ENCODE peak calls at places on chromosomes 1 and 21, in six cellular contexts. R is thoracic aorta, E is left lung, T is tibial artery, K is cardiac fibroblast, Q is Calu3. I is an unnamed sample.

GRCh38 chr1:43766086-43766784 is 58.9 kb downstream of the ST3GAL3 start:
- DNase-seq in R (no peak), E (peak; percentile 36), T (no peak), K (no peak), Q (no peak), I (no peak)

GRCh38 chr1:112504002-112504401 is 4.8 kb upstream of the WNT2B start:
- DNase-seq in R (no peak), E (no peak), T (no peak), K (no peak), Q (no peak), I (no peak)

GRCh38 chr21:40819262-40819661 is 27.7 kb downstream of the DSCAM start:
- DNase-seq in R (no peak), E (no peak), T (no peak), K (no peak), Q (no peak), I (no peak)

GRCh38 chr1:188027613-188028012 is 1198.9 kb downstream of the PLA2G4A start:
- DNase-seq in R (no peak), E (no peak), T (no peak), K (peak; percentile 78), Q (peak; percentile 17), I (no peak)

GRCh38 chr1:53979712-53980450 is 33.7 kb downstream of the LRRC42 start:
- DNase-seq in R (no peak), E (no peak), T (no peak), K (no peak), Q (no peak), I (no peak)

GRCh38 chr1:11516961-11517635 is 38.1 kb downstream of the DISP3 start:
- DNase-seq in R (no peak), E (peak; percentile 4), T (peak; percentile 53), K (no peak), Q (no peak), I (no peak)

GRCh38 chr1:198122693-198123092 is 34.1 kb upstream of the NEK7 start:
- DNase-seq in R (no peak), E (no peak), T (no peak), K (peak; percentile 36), Q (peak; percentile 28), I (no peak)

GRCh38 chr1:38018864-38019343 is 6.4 kb downstream of the UTP11 start:
- DNase-seq in R (no peak), E (no peak), T (no peak), K (peak; percentile 65), Q (no peak), I (no peak)

GRCh38 chr1:13725714-13726175 is 25.8 kb downstream of the PRDM2 start:
- DNase-seq in R (no peak), E (no peak), T (no peak), K (peak; percentile 29), Q (peak; percentile 12), I (no peak)

GRCh38 chr1:152543808-152544207 is 22.8 kb downstream of the LCE3E start:
- DNase-seq in R (no peak), E (no peak), T (no peak), K (no peak), Q (no peak), I (no peak)
- TF ChIP-seq CTCF in R (no peak), E (no peak), T (no peak), K (no peak), Q (peak; percentile 28), I (no peak)

GRCh38 chr1:157691285-157691920 is 9.2 kb downstream of the FCRL3 start:
- DNase-seq in R (no peak), E (no peak), T (no peak), K (peak; percentile 32), Q (peak; percentile 45), I (no peak)

GRCh38 chr1:157696966-157697628 is 3.5 kb downstream of the FCRL3 start:
- DNase-seq in R (no peak), E (no peak), T (no peak), K (no peak), Q (no peak), I (no peak)

GRCh38 chr1:157700305-157700704 is 264 bp downstream of the FCRL3 start:
- DNase-seq in R (no peak), E (no peak), T (no peak), K (no peak), Q (no peak), I (no peak)

GRCh38 chr1:157697781-157698569 is 2.6 kb downstream of the FCRL3 start:
- DNase-seq in R (no peak), E (no peak), T (no peak), K (no peak), Q (no peak), I (no peak)

GRCh38 chr1:157695417-157695816 is 5.2 kb downstream of the FCRL3 start:
- DNase-seq in R (no peak), E (no peak), T (no peak), K (no peak), Q (no peak), I (no peak)
- TF ChIP-seq CTCF in R (no peak), E (no peak), T (no peak), K (no peak), Q (no peak), I (no peak)

DNA sequence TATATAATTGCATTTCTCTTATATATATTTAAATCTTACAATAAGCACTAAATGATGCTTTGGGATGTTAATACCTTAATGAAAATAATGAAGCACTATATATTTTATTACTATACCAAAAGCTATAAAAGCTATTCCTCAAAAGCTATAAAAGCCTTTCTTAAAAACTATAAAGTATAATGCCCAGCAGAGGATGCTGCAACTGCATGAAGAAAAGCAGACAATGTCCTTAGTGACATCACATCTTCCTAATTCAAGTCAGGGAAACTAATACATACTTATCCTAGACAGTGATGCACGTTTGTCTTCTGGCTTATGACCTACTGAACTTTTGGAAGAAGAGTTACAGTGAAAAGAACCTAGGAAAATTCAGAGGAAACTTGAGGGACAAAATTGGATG is 13.6 kb upstream of the C1orf185 start:
- DNase-seq in R (no peak), E (no peak), T (no peak), K (peak; percentile 20), Q (no peak), I (no peak)
- TF ChIP-seq CTCF in R (no peak), E (no peak), T (no peak), K (peak; percentile 39), Q (no peak), I (no peak)

DNA sequence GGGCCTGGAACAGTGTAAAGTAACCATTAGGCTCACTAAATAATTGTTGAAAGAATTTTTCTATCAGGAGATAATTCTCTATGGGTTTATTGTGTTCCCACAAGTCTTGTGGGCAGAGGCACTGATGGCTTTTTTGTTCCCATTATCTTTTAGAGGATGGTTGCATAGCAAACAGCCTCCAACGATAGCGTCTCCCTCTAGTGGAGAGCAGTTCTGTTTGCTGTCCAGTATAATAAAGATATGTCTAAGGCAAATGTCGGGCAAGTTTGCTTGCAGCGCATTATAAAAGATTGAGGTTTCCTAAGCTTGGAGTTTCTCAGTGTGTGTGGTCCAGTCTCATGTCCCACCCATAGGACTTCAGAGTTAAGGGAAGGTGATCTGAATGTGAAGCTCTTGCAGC is 1.3 kb upstream of the SLC6A17 start:
- DNase-seq in R (no peak), E (no peak), T (no peak), K (no peak), Q (peak; percentile 11), I (no peak)
- TF ChIP-seq CTCF in R (no peak), E (no peak), T (no peak), K (peak; percentile 29), Q (peak; percentile 47), I (no peak)